ENCODE peak calls at places on chromosome 7, in five cellular contexts. One of them, this sample, is unnamed.

GRCh38 chr7:133861876-133862275 is 265.3 kb upstream of the LRGUK start:
- DNase-seq in T-cell: no peak
- DNase-seq in NAMALWA: no peak
- DNase-seq in fibroblast of the aortic adventitia: no peak
- DNase-seq in mesendoderm: no peak
- DNase-seq in this sample: no peak

GRCh38 chr7:46068159-46068558 is 147.1 kb upstream of the IGFBP3 start:
- DNase-seq in fibroblast of the aortic adventitia: no peak
- DNase-seq in NAMALWA: no peak
- DNase-seq in mesendoderm: no peak
- DNase-seq in T-cell: no peak
- DNase-seq in this sample: no peak

GRCh38 chr7:28360739-28361138 is 51.6 kb upstream of the CREB5 start:
- DNase-seq in mesendoderm: peak
- DNase-seq in fibroblast of the aortic adventitia: no peak
- DNase-seq in T-cell: no peak
- DNase-seq in NAMALWA: peak
- DNase-seq in this sample: peak

GRCh38 chr7:152761116-152761748 is 1.7 kb downstream of the ACTR3B start:
- DNase-seq in fibroblast of the aortic adventitia: peak
- DNase-seq in T-cell: no peak
- DNase-seq in NAMALWA: peak
- DNase-seq in mesendoderm: no peak
- DNase-seq in this sample: no peak

GRCh38 chr7:112334366-112334765 is 115.9 kb upstream of the IFRD1 start:
- DNase-seq in T-cell: no peak
- DNase-seq in NAMALWA: no peak
- DNase-seq in fibroblast of the aortic adventitia: no peak
- DNase-seq in mesendoderm: no peak
- DNase-seq in this sample: no peak

GRCh38 chr7:140059288-140060242 is 3.2 kb downstream of the PARP12 start:
- DNase-seq in fibroblast of the aortic adventitia: peak
- DNase-seq in T-cell: no peak
- DNase-seq in mesendoderm: no peak
- DNase-seq in NAMALWA: no peak
- DNase-seq in this sample: peak

GRCh38 chr7:159105845-159106614 is 38.6 kb downstream of the VIPR2 start:
- DNase-seq in NAMALWA: no peak
- DNase-seq in T-cell: no peak
- DNase-seq in mesendoderm: peak
- DNase-seq in fibroblast of the aortic adventitia: no peak
- DNase-seq in this sample: no peak

GRCh38 chr7:83413831-83414230 is 235.1 kb downstream of the SEMA3E start:
- DNase-seq in fibroblast of the aortic adventitia: peak
- DNase-seq in NAMALWA: no peak
- DNase-seq in T-cell: no peak
- DNase-seq in mesendoderm: no peak
- DNase-seq in this sample: peak

GRCh38 chr7:96331233-96331632 is 9.3 kb upstream of the SLC25A13 start:
- DNase-seq in T-cell: no peak
- DNase-seq in NAMALWA: no peak
- DNase-seq in fibroblast of the aortic adventitia: no peak
- DNase-seq in mesendoderm: no peak
- DNase-seq in this sample: no peak

GRCh38 chr7:36349626-36350025 is 40.0 kb upstream of the ANLN start:
- DNase-seq in mesendoderm: no peak
- DNase-seq in T-cell: no peak
- DNase-seq in fibroblast of the aortic adventitia: no peak
- DNase-seq in NAMALWA: no peak
- DNase-seq in this sample: no peak

GRCh38 chr7:151599401-151600227 is 79.9 kb upstream of the RHEB start:
- DNase-seq in NAMALWA: no peak
- DNase-seq in mesendoderm: peak
- DNase-seq in fibroblast of the aortic adventitia: peak
- DNase-seq in T-cell: no peak
- DNase-seq in this sample: peak

GRCh38 chr7:88401009-88401623 is 94.4 kb upstream of the STEAP4 start:
- DNase-seq in mesendoderm: peak
- DNase-seq in T-cell: no peak
- DNase-seq in fibroblast of the aortic adventitia: no peak
- DNase-seq in NAMALWA: peak
- DNase-seq in this sample: peak

GRCh38 chr7:155869784-155870076 is 57.5 kb upstream of the SHH start:
- DNase-seq in mesendoderm: no peak
- DNase-seq in fibroblast of the aortic adventitia: no peak
- DNase-seq in T-cell: no peak
- DNase-seq in NAMALWA: no peak
- DNase-seq in this sample: no peak

GRCh38 chr7:81053623-81054022 is 134.8 kb upstream of the SEMA3C start:
- DNase-seq in fibroblast of the aortic adventitia: no peak
- DNase-seq in mesendoderm: no peak
- DNase-seq in T-cell: no peak
- DNase-seq in NAMALWA: no peak
- DNase-seq in this sample: no peak

GRCh38 chr7:131336956-131337355 is 9.3 kb downstream of the MKLN1 start:
- DNase-seq in T-cell: no peak
- DNase-seq in NAMALWA: peak
- DNase-seq in mesendoderm: peak
- DNase-seq in fibroblast of the aortic adventitia: peak
- DNase-seq in this sample: no peak

GRCh38 chr7:158549176-158549833 is 38.3 kb downstream of the PTPRN2 start:
- DNase-seq in mesendoderm: peak
- DNase-seq in fibroblast of the aortic adventitia: no peak
- DNase-seq in T-cell: no peak
- DNase-seq in NAMALWA: no peak
- DNase-seq in this sample: no peak

GRCh38 chr7:80563561-80564327 is 51.9 kb upstream of the GNAT3 start:
- DNase-seq in fibroblast of the aortic adventitia: no peak
- DNase-seq in mesendoderm: no peak
- DNase-seq in NAMALWA: no peak
- DNase-seq in T-cell: no peak
- DNase-seq in this sample: no peak

GRCh38 chr7:81618400-81619014 is 151.3 kb downstream of the HGF start:
- DNase-seq in fibroblast of the aortic adventitia: peak
- DNase-seq in mesendoderm: peak
- DNase-seq in T-cell: no peak
- DNase-seq in NAMALWA: no peak
- DNase-seq in this sample: no peak

GRCh38 chr7:29370531-29371314 is 176.1 kb downstream of the CHN2 start:
- DNase-seq in NAMALWA: no peak
- DNase-seq in T-cell: no peak
- DNase-seq in mesendoderm: peak
- DNase-seq in fibroblast of the aortic adventitia: peak
- DNase-seq in this sample: no peak

GRCh38 chr7:31873816-31874597 is 187.0 kb downstream of the PPP1R17 start:
- DNase-seq in NAMALWA: no peak
- DNase-seq in fibroblast of the aortic adventitia: no peak
- DNase-seq in T-cell: no peak
- DNase-seq in mesendoderm: no peak
- DNase-seq in this sample: no peak

GRCh38 chr7:114083714-114084113 is 164.9 kb upstream of the PPP1R3A start:
- DNase-seq in NAMALWA: no peak
- DNase-seq in T-cell: no peak
- DNase-seq in fibroblast of the aortic adventitia: no peak
- DNase-seq in mesendoderm: peak
- DNase-seq in this sample: peak

GRCh38 chr7:149827089-149827981 is 10.8 kb upstream of the ZNF862 start:
- DNase-seq in NAMALWA: no peak
- DNase-seq in mesendoderm: no peak
- DNase-seq in fibroblast of the aortic adventitia: no peak
- DNase-seq in T-cell: no peak
- DNase-seq in this sample: peak

GRCh38 chr7:20350518-20350951 is 19.8 kb downstream of the ITGB8 start:
- DNase-seq in T-cell: no peak
- DNase-seq in fibroblast of the aortic adventitia: no peak
- DNase-seq in NAMALWA: no peak
- DNase-seq in mesendoderm: peak
- DNase-seq in this sample: peak

GRCh38 chr7:100137851-100138760 is 10.6 kb upstream of the LAMTOR4 start:
- DNase-seq in fibroblast of the aortic adventitia: no peak
- DNase-seq in NAMALWA: peak
- DNase-seq in T-cell: no peak
- DNase-seq in mesendoderm: no peak
- DNase-seq in this sample: no peak

GRCh38 chr7:23410446-23411183 is 59.7 kb downstream of the IGF2BP3 start:
- DNase-seq in T-cell: no peak
- DNase-seq in NAMALWA: peak
- DNase-seq in mesendoderm: peak
- DNase-seq in fibroblast of the aortic adventitia: no peak
- DNase-seq in this sample: no peak

GRCh38 chr7:25263292-25263691 is 35.0 kb upstream of the NPVF start:
- DNase-seq in fibroblast of the aortic adventitia: no peak
- DNase-seq in mesendoderm: no peak
- DNase-seq in T-cell: no peak
- DNase-seq in NAMALWA: no peak
- DNase-seq in this sample: no peak

GRCh38 chr7:50339990-50340500 is 35.5 kb downstream of the IKZF1 start:
- DNase-seq in fibroblast of the aortic adventitia: no peak
- DNase-seq in T-cell: peak
- DNase-seq in mesendoderm: peak
- DNase-seq in NAMALWA: peak
- DNase-seq in this sample: no peak

GRCh38 chr7:30938435-30939316 is 25.1 kb upstream of the GHRHR start:
- DNase-seq in T-cell: peak
- DNase-seq in fibroblast of the aortic adventitia: peak
- DNase-seq in mesendoderm: peak
- DNase-seq in NAMALWA: peak
- DNase-seq in this sample: peak

GRCh38 chr7:2639994-2640830 is 8.4 kb downstream of the TTYH3 start:
- DNase-seq in T-cell: no peak
- DNase-seq in fibroblast of the aortic adventitia: no peak
- DNase-seq in NAMALWA: no peak
- DNase-seq in mesendoderm: no peak
- DNase-seq in this sample: peak

GRCh38 chr7:154879629-154880028 is 123.3 kb downstream of the PAXIP1 start:
- DNase-seq in mesendoderm: no peak
- DNase-seq in fibroblast of the aortic adventitia: no peak
- DNase-seq in NAMALWA: no peak
- DNase-seq in T-cell: no peak
- DNase-seq in this sample: no peak

GRCh38 chr7:45589061-45589460 is 14.9 kb downstream of the ADCY1 start:
- DNase-seq in T-cell: no peak
- DNase-seq in mesendoderm: no peak
- DNase-seq in fibroblast of the aortic adventitia: no peak
- DNase-seq in NAMALWA: no peak
- DNase-seq in this sample: no peak